ENCODE peak calls at places on chromosomes 13 and 19, in four cellular contexts. D, J, Q and X are unnamed samples.

GRCh38 chr13:111341886-111342285 is 21.4 kb downstream of the TEX29 start:
- DNase-seq in D (no peak), J (no peak), Q (no peak), X (no peak)

GRCh38 chr13:55069746-55070145 is 2041.1 kb downstream of the OLFM4 start:
- DNase-seq in D (no peak), J (no peak), Q (no peak), X (no peak)

GRCh38 chr19:11356074-11356397 is 804 bp downstream of the PLPPR2 start:
- DNase-seq in D (no peak), J (no peak), Q (no peak), X (no peak)

GRCh38 chr19:44554641-44555246 is 25.3 kb upstream of the CEACAM20 start:
- DNase-seq in D (no peak), J (no peak), Q (no peak), X (no peak)

GRCh38 chr19:47406711-47407416 is 12.5 kb downstream of the MEIS3 start:
- DNase-seq in D (no peak), J (no peak), Q (no peak), X (peak)

GRCh38 chr19:1087813-1088418 is 7.3 kb downstream of the POLR2E start:
- DNase-seq in D (peak), J (peak), Q (no peak), X (peak)

GRCh38 chr13:50196118-50196517 is 180.9 kb downstream of the KCNRG start:
- DNase-seq in D (no peak), J (no peak), Q (no peak), X (no peak)

GRCh38 chr13:35930665-35931631 is 200.2 kb downstream of the DCLK1 start:
- DNase-seq in D (no peak), J (no peak), Q (no peak), X (no peak)